ENCODE peak calls at places on chromosome 1, in six cellular contexts. U, R, G, P, S and Q are unnamed samples.

GRCh38 chr1:192702212-192702993 is 66.5 kb downstream of the RGS13 start:
- DNase-seq in R (peak; percentile 43), U (peak; percentile 87), S (peak; percentile 52), G (no peak), P (no peak), Q (peak; percentile 86)

GRCh38 chr1:187655163-187655562 is 826.4 kb downstream of the PLA2G4A start:
- DNase-seq in G (no peak), P (no peak), U (no peak), R (no peak), S (peak; percentile 61), Q (no peak)

GRCh38 chr1:208808301-208808700 is 564.1 kb upstream of the PLXNA2 start:
- DNase-seq in R (no peak), P (no peak), U (no peak), G (no peak), S (no peak), Q (no peak)

GRCh38 chr1:46612937-46613660 is 3.5 kb downstream of the MOB3C start:
- DNase-seq in P (no peak), G (no peak), S (no peak), U (no peak), R (no peak), Q (no peak)

GRCh38 chr1:69861641-69862040 is 293.9 kb downstream of the LRRC7 start:
- DNase-seq in P (no peak), S (no peak), R (no peak), U (no peak), G (no peak), Q (no peak)

GRCh38 chr1:9539829-9540550 is 725 bp downstream of the SLC25A33 start:
- DNase-seq in S (peak; percentile 62), P (no peak), G (peak; percentile 79), U (no peak), R (peak; percentile 46), Q (peak; percentile 82)

GRCh38 chr1:54273837-54274192 is 73.8 kb downstream of the MRPL37 start:
- DNase-seq in R (no peak), U (no peak), S (no peak), P (no peak), G (peak; percentile 98), Q (no peak)

GRCh38 chr1:33434363-33434750 is 3.5 kb upstream of the PHC2 start:
- DNase-seq in S (no peak), G (no peak), P (no peak), R (no peak), U (no peak), Q (no peak)

GRCh38 chr1:107365874-107366273 is 225.0 kb downstream of the NTNG1 start:
- DNase-seq in S (no peak), P (no peak), R (no peak), U (no peak), G (no peak), Q (no peak)

GRCh38 chr1:70194601-70195000 is 10.8 kb downstream of the LRRC40 start:
- DNase-seq in S (no peak), P (no peak), G (no peak), R (no peak), U (no peak), Q (no peak)

GRCh38 chr1:39668111-39668510 is 3.8 kb downstream of the NT5C1A start:
- DNase-seq in U (no peak), P (no peak), R (no peak), G (no peak), S (no peak), Q (no peak)

GRCh38 chr1:238458924-238459323 is 568.2 kb upstream of the ZP4 start:
- DNase-seq in S (no peak), P (no peak), G (no peak), U (no peak), R (no peak), Q (no peak)

DNA sequence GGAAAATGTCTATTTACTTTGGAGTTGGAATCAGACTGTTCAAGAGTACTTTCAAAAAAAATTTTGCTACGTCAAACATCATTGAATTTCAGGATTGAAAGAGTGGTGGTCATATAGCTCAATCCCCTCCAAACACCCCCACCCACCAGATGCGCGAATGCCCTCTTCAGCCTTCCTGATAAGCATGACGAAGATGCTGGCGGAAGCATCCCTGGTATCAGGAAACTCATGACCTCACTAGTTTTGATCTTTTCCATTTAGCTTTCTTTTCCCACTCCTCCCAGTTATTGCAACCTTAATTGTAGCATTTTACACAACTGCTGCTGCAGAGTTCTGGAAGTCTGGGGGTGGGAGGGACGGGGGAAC is 104.4 kb downstream of the LEPR start:
- DNase-seq in S (peak; percentile 58), G (no peak), R (no peak), P (no peak), U (no peak), Q (no peak)
- TF ChIP-seq MYC in S (no peak), G (no peak), R (no peak), P (no peak), U (no peak), Q (no peak)

DNA sequence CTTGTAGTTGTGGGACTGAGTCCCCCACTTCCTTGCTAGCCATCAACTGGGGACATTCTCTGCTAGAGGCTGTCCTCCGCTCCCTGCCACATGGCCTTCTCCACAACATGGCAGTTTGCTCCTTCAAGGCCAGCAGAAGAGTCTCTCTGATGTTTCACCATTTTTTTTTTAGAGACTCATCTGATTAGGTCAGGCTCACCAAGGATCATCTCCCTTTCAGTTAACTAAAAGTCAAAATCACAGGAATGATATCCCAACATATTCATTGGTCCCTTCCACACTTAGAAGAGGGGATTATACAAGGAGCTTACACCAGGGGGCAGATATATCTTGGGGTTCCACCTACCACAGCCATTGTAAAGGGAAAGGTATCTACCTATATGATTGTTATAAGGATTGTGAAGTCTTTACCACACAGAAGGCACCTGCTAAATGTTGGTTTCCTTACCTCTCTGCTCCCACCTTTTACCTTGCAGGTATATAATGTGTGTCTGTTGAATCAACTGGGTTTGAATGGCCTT is 23.3 kb downstream of the RIMKLA start:
- DNase-seq in S (no peak), P (no peak), R (no peak), U (no peak), G (no peak), Q (no peak)
- TF ChIP-seq CTCF in S (peak; percentile 16), P (peak; percentile 1), R (no peak), U (peak; percentile 9), G (peak; percentile 20), Q (no peak)

GRCh38 chr1:114779722-114780121 is 763 bp downstream of the SIKE1 start:
- DNase-seq in R (no peak), S (no peak), G (no peak), U (no peak), P (no peak), Q (no peak)

DNA sequence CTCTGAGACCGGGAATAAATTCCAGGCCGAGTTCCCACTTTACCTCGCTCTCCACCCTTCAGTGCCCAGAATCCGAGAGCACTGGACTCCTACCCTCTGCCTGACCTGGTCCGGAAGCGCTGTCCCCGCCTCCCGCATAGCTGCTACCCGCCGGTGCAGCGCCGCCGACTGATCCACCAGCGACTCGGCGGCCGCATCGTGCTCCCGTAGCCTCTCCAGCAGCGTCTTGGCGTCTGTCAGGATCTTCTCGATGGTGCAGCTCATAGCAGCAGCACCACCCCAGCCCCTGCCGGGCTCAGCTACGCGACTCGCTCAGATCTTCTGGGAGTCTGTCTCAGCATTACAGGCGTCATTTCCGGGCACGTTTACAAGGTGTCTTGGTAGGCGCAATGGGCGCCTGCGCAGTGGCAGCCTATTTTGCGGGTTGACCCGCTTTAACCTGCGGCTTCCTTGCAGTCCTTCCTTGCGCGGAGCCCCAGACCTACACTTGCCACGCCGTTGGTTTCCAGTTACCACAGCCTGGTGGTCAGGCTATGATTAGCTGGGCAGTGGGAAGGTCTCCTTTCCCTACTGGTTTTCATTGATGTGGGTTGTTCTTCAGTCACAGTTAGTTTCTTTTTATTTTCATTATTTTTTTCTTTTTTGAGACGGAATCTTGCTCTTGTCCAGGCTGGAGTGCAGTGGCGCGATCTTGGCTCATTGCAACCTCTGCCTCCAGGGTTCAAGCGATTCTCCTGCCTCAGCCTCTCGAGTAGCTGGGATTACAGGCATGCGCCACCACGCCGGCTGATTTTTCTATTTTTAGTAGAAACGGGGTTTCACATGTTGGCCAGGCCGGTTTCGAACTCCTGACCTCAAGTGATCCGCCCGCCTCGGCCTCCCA is at the start of gene SIKE1:
- DNase-seq in S (peak; percentile 92), P (peak; percentile 80), U (peak; percentile 85), R (peak; percentile 77), G (peak; percentile 95), Q (peak; percentile 97)
- TF ChIP-seq POLR2A in S (peak; percentile 96), P (peak; percentile 99), U (peak; percentile 91), R (peak; percentile 84), G (peak; percentile 99), Q (peak; percentile 95)

GRCh38 chr1:119327066-119327435 is 41.5 kb upstream of the HAO2 start:
- DNase-seq in G (no peak), S (no peak), R (no peak), P (no peak), U (peak; percentile 50), Q (no peak)
- TF ChIP-seq MYC in G (no peak), S (no peak), R (no peak), P (no peak), U (no peak), Q (no peak)

DNA sequence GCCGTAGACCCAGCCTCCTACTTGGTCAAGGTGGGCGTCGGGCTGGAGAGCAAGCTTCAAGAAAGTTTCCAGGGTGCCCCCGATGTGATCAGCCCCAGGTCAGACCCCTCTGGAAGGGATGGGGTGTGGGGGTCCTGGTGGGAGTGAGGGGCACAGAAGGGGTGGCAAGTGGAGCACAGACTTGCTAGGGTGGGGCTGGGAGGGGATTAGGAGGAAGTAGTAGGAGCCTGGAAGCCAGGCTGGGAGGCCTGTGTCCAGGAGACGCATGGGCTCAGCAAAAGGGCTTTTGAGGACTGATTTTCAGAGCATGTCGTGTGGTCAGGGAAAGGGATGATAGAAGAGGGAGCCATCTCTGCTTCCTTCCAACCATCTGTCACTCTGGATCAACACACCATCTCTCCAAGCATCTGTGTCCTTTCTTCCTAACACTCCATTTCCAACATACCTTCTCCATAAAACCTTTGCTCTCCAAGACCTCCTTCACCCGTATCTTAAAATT is 8.5 kb downstream of the TRIM46 start:
- DNase-seq in G (no peak), P (no peak), U (no peak), R (no peak), S (no peak), Q (no peak)
- TF ChIP-seq CTCF in G (no peak), P (no peak), U (no peak), R (no peak), S (no peak), Q (no peak)

GRCh38 chr1:2229921-2230700 is 2.0 kb downstream of the SKI start:
- DNase-seq in P (no peak), S (peak; percentile 52), R (no peak), G (peak; percentile 51), U (no peak), Q (no peak)
- TF ChIP-seq POLR2A in P (no peak), S (peak; percentile 13), R (no peak), G (no peak), U (no peak), Q (no peak)

DNA sequence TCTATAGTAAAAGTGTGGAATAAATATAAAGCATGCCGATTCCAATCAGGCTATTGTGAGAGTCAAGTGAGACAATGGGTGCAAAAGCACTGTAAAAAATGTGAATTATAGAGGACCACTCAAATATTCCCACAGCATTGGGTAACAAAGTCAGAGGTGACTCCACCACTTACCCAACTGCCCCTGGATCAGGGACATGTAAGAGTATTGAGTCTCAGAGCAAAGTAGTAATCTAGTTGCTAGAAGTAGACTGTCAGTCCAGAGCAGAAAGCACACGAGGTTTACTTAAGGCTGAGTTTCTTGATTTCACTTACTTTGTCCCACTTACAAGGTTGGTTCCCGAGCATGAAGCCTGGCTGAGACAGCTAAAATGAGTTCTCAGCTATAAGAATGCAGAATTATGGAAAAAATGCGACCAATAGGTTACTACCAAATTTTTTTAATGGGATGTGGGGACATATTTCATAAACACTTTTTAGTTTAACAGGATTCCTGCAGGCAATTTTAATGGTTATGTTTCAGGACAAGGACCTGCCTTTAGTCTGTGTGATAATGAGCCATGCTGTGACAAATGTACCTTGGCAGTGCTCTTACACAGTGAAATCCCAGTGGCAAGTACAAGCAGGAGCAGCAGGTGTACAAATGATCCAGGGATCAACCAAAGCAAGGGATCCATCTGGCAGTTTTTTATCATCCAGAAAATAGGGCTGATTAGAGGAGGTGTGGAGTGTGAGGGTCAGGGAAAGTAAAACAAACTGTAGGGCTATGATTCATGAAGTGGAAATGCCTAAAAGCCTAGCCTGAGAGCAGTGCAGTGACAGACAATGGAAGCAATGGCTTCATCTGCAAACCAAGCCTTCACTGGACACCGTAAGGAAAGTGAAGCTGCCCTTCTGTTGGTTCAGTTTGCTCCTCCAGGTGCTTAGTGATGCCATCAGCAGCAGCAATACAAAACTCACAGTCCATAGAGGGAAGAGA is 156.2 kb upstream of the SPAG17 start:
- DNase-seq in R (no peak), S (no peak), P (no peak), G (no peak), U (no peak), Q (no peak)
- TF ChIP-seq MYC in R (no peak), S (no peak), P (no peak), G (no peak), U (no peak), Q (no peak)